ENCODE peak calls at places on chromosomes 6 and 20, in six cellular contexts. H, Y, K, E, N and X are unnamed samples. For H3K9me3, the result is how much of the 10 kb centered on the place peaks cover.

GRCh38 chr20:43789593-43789992 is 62.8 kb upstream of the GTSF1L start:
- DNase-seq in H (no peak), Y (no peak), K (no peak), E (no peak), N (no peak), X (no peak)

GRCh38 chr20:48294196-48294595 is 508.9 kb upstream of the SULF2 start:
- DNase-seq in H (no peak), Y (no peak), K (peak), E (no peak), N (no peak), X (no peak)

GRCh38 chr20:2806351-2806701 is 5.9 kb upstream of the CPXM1 start:
- DNase-seq in H (no peak), Y (no peak), K (no peak), E (no peak), N (no peak), X (no peak)

GRCh38 chr6:157241411-157241979 is 81.8 kb downstream of the TMEM242 start:
- DNase-seq in H (no peak), Y (peak), K (peak), E (no peak), N (no peak), X (no peak)

GRCh38 chr20:47863531-47863930 is 78.2 kb upstream of the SULF2 start:
- DNase-seq in H (no peak), Y (no peak), K (peak), E (no peak), N (no peak), X (no peak)

GRCh38 chr6:137657351-137657911 is 163.2 kb upstream of the OLIG3 start:
- DNase-seq in H (no peak), Y (no peak), K (no peak), E (no peak), N (no peak), X (no peak)

GRCh38 chr20:50110141-50111047 is 2.6 kb downstream of the UBE2V1 start:
- DNase-seq in H (no peak), Y (peak), K (peak), E (no peak), N (no peak), X (no peak)

GRCh38 chr20:43748274-43748673 is 21.5 kb upstream of the GTSF1L start:
- DNase-seq in H (no peak), Y (no peak), K (no peak), E (no peak), N (no peak), X (no peak)

GRCh38 chr6:89084954-89085353 is 4.4 kb downstream of the PNRC1 start:
- DNase-seq in H (no peak), Y (no peak), K (peak), E (no peak), N (no peak), X (no peak)

GRCh38 chr20:52536841-52537400 is 345.3 kb upstream of the ZFP64 start:
- DNase-seq in H (no peak), Y (no peak), K (no peak), E (no peak), N (no peak), X (no peak)

GRCh38 chr20:10924628-10925266 is 250.9 kb upstream of the JAG1 start:
- DNase-seq in H (no peak), Y (no peak), K (peak), E (no peak), N (no peak), X (no peak)

GRCh38 chr20:51434556-51435256 is 107.8 kb downstream of the NFATC2 start:
- DNase-seq in H (no peak), Y (no peak), K (peak), E (no peak), N (no peak), X (no peak)

GRCh38 chr20:47805951-47806350 is 20.7 kb upstream of the SULF2 start:
- DNase-seq in H (no peak), Y (no peak), K (no peak), E (no peak), N (no peak), X (no peak)

GRCh38 chr6:43090557-43090952 is 14.4 kb downstream of the PTK7 start:
- DNase-seq in H (no peak), Y (no peak), K (peak), E (no peak), N (no peak), X (no peak)

GRCh38 chr6:132611616-132612015 is 12.5 kb downstream of the TAAR2 start:
- DNase-seq in H (no peak), Y (no peak), K (peak), E (no peak), N (no peak), X (no peak)

GRCh38 chr6:99425647-99426453 is 742 bp upstream of the PNISR start:
- DNase-seq in H (peak), Y (peak), K (peak), E (peak), N (peak), X (peak)

GRCh38 chr6:99422912-99423311 is 2.2 kb downstream of the PNISR start:
- DNase-seq in H (no peak), Y (no peak), K (no peak), E (no peak), N (no peak), X (no peak)

GRCh38 chr6:99424022-99424421 is 1.1 kb downstream of the PNISR start:
- DNase-seq in H (no peak), Y (no peak), K (no peak), E (no peak), N (no peak), X (no peak)

GRCh38 chr6:99426454-99426762 is 1.3 kb upstream of the PNISR start:
- DNase-seq in H (no peak), Y (no peak), K (no peak), E (no peak), N (no peak), X (no peak)

DNA sequence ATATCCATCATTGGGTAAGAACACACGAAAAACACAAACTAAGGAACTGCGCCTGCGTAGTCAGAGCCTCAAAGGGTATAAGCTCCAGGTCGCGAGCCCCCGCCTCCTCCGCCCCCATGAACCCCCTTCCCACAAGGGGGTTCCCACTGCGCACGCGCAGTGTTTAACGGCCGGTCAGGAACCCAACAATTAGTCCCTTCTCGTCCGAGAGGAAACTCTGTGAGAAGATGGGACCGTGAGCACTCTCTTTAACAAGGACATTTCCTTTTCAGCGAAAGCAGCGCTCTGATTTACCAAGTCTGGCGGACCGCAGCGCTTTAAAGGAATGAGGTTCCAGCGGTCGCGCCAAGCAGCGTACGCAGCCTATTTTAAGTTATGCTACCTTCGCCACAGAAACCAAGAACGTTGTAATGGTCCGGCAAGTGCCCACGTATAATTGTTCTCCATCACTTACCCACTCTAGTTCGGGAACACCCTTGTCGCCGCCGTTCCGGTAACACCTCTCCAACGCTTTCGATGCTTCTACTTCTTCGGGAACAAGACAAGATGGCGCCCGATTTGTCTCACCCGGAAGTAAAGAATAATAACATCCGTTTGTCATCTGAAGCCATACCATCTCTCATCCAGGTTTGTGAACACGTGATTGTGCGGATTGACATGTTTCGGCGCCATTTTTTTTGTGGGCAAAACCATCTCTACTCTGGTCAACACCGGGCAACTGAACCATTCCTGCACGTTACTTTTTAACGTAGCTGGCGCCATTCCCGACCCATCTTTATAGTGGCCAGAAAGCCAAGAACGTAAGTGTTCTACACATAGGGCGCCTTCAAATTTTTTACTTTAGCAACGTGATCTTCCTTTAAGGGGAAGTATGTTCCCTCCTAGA is at the start of gene PNISR:
- DNase-seq in H (peak), Y (peak), K (peak), E (peak), N (peak), X (peak)
- TF ChIP-seq CTCF in H (no peak), Y (no peak), K (no peak), E (no peak), N (no peak), X (no peak)

GRCh38 chr6:27452496-27452897 is 20.4 kb downstream of the ZNF184 start:
- DNase-seq in H (no peak), Y (no peak), K (peak), E (no peak), N (no peak), X (no peak)
- H3K9me3 ChIP-seq in H (half or more), Y (half or more), K (half or more), E (half or more), N (under half), X (half or more)

GRCh38 chr6:154732824-154733609 is at the start of gene SCAF8:
- DNase-seq in H (peak), Y (peak), K (peak), E (peak), N (peak), X (peak)
- TF ChIP-seq CTCF in H (peak), Y (peak), K (peak), E (peak), N (peak), X (peak)

DNA sequence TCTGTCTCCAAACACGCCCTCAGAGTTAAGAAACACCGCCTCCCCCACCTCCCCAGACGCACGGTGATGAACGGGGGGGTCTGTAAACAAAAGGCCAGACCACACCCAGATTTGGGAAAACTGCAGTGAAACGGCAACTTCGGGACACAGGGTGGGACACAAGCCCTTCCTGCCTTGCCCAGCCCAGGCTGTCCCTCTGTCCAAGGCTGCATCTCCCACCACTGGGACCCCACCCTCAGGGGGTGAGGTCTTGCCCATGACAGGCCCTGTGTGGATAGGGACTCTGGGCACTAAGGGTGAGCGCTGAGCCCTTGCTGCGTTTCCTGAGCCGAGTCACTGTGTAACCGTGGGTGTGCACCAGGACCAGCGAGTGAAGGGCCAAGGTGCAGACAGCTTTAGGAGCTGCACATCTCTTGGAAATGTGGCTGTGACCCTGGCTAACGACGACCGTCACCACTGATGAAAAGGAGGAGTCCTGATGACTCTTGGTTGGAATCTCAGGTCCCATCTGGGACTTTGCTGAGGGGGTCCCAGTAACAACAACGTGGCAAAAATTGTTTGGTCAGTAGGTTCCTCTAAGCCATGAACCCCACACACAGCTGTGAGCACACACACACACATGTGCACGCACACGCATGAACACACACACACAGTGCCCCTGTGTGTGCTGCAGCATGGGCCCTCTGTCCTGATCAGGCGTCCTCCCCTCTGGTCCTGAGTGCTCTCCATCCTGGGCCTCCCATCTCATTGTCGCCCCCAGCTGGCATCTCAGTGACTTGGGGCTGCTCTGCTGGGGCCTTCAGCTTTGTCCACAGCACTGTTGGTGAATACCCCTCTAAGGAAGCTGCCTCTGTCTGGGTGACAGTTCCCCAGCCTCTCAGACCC is 100.6 kb downstream of the RAMACL start:
- DNase-seq in H (peak), Y (no peak), K (no peak), E (no peak), N (no peak), X (no peak)
- H3K9me3 ChIP-seq in H (under half), Y (under half), K (under half), E (under half), N (under half), X (under half)

DNA sequence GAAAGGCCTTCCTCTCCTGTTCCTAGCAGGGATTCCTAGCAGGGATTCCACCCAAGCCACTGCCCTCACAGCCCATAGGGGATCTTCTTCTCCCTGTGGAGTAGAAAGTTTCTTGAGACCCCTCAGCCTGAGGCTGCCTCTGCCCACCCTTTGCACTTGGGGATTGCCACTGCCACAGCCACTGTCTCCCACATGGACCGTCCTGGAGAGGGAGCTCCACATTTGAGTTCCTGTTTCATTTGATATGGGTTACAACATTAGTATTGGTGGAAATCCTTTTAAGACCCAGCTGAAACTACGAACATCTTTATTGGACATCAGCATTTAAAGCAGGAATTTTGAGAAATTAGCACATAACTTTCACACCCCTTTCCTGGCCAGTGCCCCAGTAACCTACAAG is 25.6 kb downstream of the HLA-G start:
- DNase-seq in H (no peak), Y (no peak), K (no peak), E (no peak), N (no peak), X (no peak)
- TF ChIP-seq CTCF in H (no peak), Y (no peak), K (no peak), E (peak), N (no peak), X (no peak)

DNA sequence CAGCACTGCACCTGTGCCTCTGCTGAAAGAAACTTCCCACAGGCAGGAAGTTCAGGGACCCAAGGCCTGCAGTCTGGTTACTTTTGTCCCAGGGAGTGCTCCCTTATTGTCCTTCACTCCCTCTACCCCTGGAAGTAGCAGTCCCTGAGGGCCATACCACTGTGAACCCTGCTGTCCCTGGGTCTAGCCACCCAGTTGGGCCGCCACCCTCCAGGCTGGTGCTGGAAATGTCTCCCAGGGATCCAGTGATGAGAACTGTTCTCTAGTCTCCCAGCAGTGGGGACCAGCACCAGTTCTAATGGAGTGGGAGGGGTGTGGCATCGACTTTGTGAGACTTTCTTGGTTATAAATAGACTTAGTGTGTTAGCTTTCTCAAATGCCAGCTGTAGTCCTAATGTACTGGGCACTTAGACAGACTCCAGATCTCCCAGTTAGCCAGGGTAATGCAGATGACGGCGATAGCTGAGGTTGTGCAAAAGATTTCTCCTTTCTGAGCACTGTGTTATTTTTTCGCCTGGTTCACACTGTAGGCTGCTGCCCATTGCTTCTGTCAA is 462.5 kb downstream of the CDH26 start:
- DNase-seq in H (no peak), Y (no peak), K (no peak), E (no peak), N (no peak), X (no peak)
- H3K9me3 ChIP-seq in H (under half), Y (under half), K (under half), E (under half), N (under half), X (under half)

GRCh38 chr20:24100370-24101011 is 111.9 kb upstream of the GGTLC1 start:
- DNase-seq in H (no peak), Y (peak), K (peak), E (peak), N (peak), X (no peak)
- TF ChIP-seq CTCF in H (peak), Y (peak), K (peak), E (peak), N (peak), X (peak)

GRCh38 chr6:169984181-169985120 is 233.0 kb downstream of the ERMARD start:
- DNase-seq in H (peak), Y (peak), K (no peak), E (peak), N (peak), X (peak)

GRCh38 chr6:169983651-169984050 is 232.2 kb downstream of the ERMARD start:
- DNase-seq in H (no peak), Y (no peak), K (no peak), E (no peak), N (no peak), X (peak)

GRCh38 chr6:169986848-169987498 is 235.6 kb downstream of the ERMARD start:
- DNase-seq in H (peak), Y (no peak), K (no peak), E (no peak), N (no peak), X (peak)

GRCh38 chr6:169986171-169986847 is 234.9 kb downstream of the ERMARD start:
- DNase-seq in H (peak), Y (no peak), K (no peak), E (no peak), N (no peak), X (no peak)

GRCh38 chr6:169985121-169986015 is 233.9 kb downstream of the ERMARD start:
- DNase-seq in H (peak), Y (no peak), K (no peak), E (no peak), N (no peak), X (peak)
- H3K9me3 ChIP-seq in H (under half), Y (under half), K (under half), E (under half), N (under half), X (under half)

GRCh38 chr20:31594558-31595379 is 10.3 kb upstream of the ID1 start:
- DNase-seq in H (no peak), Y (peak), K (no peak), E (peak), N (no peak), X (no peak)

GRCh38 chr20:31595380-31595653 is 9.8 kb upstream of the ID1 start:
- DNase-seq in H (no peak), Y (no peak), K (no peak), E (no peak), N (no peak), X (no peak)

GRCh38 chr20:31595654-31596411 is 9.3 kb upstream of the ID1 start:
- DNase-seq in H (peak), Y (peak), K (peak), E (peak), N (peak), X (peak)

GRCh38 chr20:31594002-31594557 is 11.0 kb upstream of the ID1 start:
- DNase-seq in H (no peak), Y (no peak), K (no peak), E (no peak), N (no peak), X (no peak)

GRCh38 chr20:31593221-31594001 is 11.7 kb upstream of the ID1 start:
- DNase-seq in H (peak), Y (peak), K (peak), E (peak), N (no peak), X (peak)
- TF ChIP-seq CTCF in H (no peak), Y (no peak), K (peak), E (no peak), N (no peak), X (no peak)

GRCh38 chr6:109595998-109596397 is 95.0 kb downstream of the AK9 start:
- DNase-seq in H (no peak), Y (no peak), K (peak), E (no peak), N (no peak), X (no peak)
- H3K9me3 ChIP-seq in H (under half), Y (under half), K (under half), E (under half), N (under half), X (under half)